ENCODE peak calls at places on chromosomes 5 and 9, in six cellular contexts. R, T, Q, N, Z and B are unnamed samples.
A peak's percentile ranks its signal among the peaks of the same experiment; 100 is the strongest.

GRCh38 chr5:180532268-180532667 is 38.1 kb downstream of the CNOT6 start:
- DNase-seq in R (no peak), T (no peak), Q (no peak), N (no peak), Z (no peak), B (no peak)

GRCh38 chr9:95077053-95077765 is 240.3 kb downstream of the FANCC start:
- DNase-seq in R (no peak), T (no peak), Q (no peak), N (no peak), Z (no peak), B (no peak)

GRCh38 chr5:65730910-65731309 is 8.9 kb downstream of the NLN start:
- DNase-seq in R (no peak), T (peak; percentile 55), Q (no peak), N (peak; percentile 46), Z (no peak), B (no peak)

GRCh38 chr5:140235776-140236558 is 61.0 kb downstream of the CYSTM1 start:
- DNase-seq in R (no peak), T (no peak), Q (no peak), N (no peak), Z (peak; percentile 31), B (no peak)

GRCh38 chr5:6745706-6746217 is 32.5 kb downstream of the TENT4A start:
- DNase-seq in R (no peak), T (no peak), Q (peak; percentile 32), N (peak; percentile 79), Z (peak; percentile 37), B (no peak)

GRCh38 chr9:90956026-90956810 is 154.6 kb downstream of the SYK start:
- DNase-seq in R (no peak), T (peak; percentile 74), Q (no peak), N (peak; percentile 73), Z (no peak), B (no peak)

GRCh38 chr5:71631070-71631469 is 43.9 kb downstream of the MCCC2 start:
- DNase-seq in R (no peak), T (no peak), Q (no peak), N (no peak), Z (no peak), B (no peak)

GRCh38 chr9:115531410-115532130 is 413.6 kb upstream of the TNC start:
- DNase-seq in R (no peak), T (peak; percentile 38), Q (peak; percentile 67), N (peak; percentile 90), Z (no peak), B (no peak)

GRCh38 chr5:178116406-178116885 is 3.1 kb downstream of the N4BP3 start:
- DNase-seq in R (peak; percentile 52), T (no peak), Q (no peak), N (no peak), Z (no peak), B (peak; percentile 47)

GRCh38 chr9:75228893-75229292 is 140.6 kb downstream of the OSTF1 start:
- DNase-seq in R (no peak), T (no peak), Q (no peak), N (no peak), Z (no peak), B (no peak)

GRCh38 chr5:88140396-88140862 is 128.2 kb downstream of the TMEM161B start:
- DNase-seq in R (no peak), T (no peak), Q (no peak), N (no peak), Z (peak; percentile 37), B (no peak)

GRCh38 chr5:138037907-138038633 is 5.2 kb upstream of the FAM13B start:
- DNase-seq in R (no peak), T (no peak), Q (no peak), N (no peak), Z (no peak), B (no peak)

GRCh38 chr5:61301345-61301744 is 30.7 kb upstream of the ZSWIM6 start:
- DNase-seq in R (no peak), T (peak; percentile 75), Q (peak; percentile 79), N (peak; percentile 88), Z (no peak), B (no peak)

GRCh38 chr9:101536351-101536750 is 2.7 kb downstream of the RNF20 start:
- DNase-seq in R (no peak), T (peak; percentile 12), Q (no peak), N (peak; percentile 48), Z (no peak), B (no peak)

GRCh38 chr9:123597926-123598556 is 242.0 kb downstream of the CRB2 start:
- DNase-seq in R (no peak), T (no peak), Q (no peak), N (no peak), Z (no peak), B (no peak)

GRCh38 chr9:7336356-7337075 is 463.1 kb downstream of the DMAC1 start:
- DNase-seq in R (no peak), T (no peak), Q (peak; percentile 47), N (peak; percentile 60), Z (no peak), B (no peak)

GRCh38 chr5:132313961-132314432 is 19.8 kb downstream of the SLC22A4 start:
- DNase-seq in R (no peak), T (no peak), Q (no peak), N (no peak), Z (no peak), B (no peak)

GRCh38 chr9:133968966-133969617 is 23.0 kb downstream of the VAV2 start:
- DNase-seq in R (no peak), T (no peak), Q (no peak), N (no peak), Z (no peak), B (no peak)

GRCh38 chr5:55897905-55898304 is 46.7 kb downstream of the IL31RA start:
- DNase-seq in R (no peak), T (peak; percentile 96), Q (peak; percentile 84), N (peak; percentile 62), Z (no peak), B (no peak)

GRCh38 chr5:129110742-129111141 is 16.2 kb downstream of the ISOC1 start:
- DNase-seq in R (no peak), T (no peak), Q (no peak), N (peak; percentile 25), Z (no peak), B (no peak)

GRCh38 chr9:108219664-108220063 is 636.1 kb downstream of the ACTL7B start:
- DNase-seq in R (no peak), T (peak; percentile 50), Q (no peak), N (no peak), Z (no peak), B (no peak)

GRCh38 chr5:65070026-65070425 is 301.3 kb downstream of the CWC27 start:
- DNase-seq in R (no peak), T (no peak), Q (no peak), N (no peak), Z (no peak), B (no peak)

GRCh38 chr5:79107020-79107796 is 4.4 kb upstream of the BHMT start:
- DNase-seq in R (no peak), T (no peak), Q (peak; percentile 6), N (peak; percentile 5), Z (no peak), B (no peak)

GRCh38 chr5:122585111-122585415 is 189.8 kb upstream of the SNX2 start:
- DNase-seq in R (no peak), T (no peak), Q (no peak), N (no peak), Z (no peak), B (no peak)

GRCh38 chr9:129236441-129237145 is 58.5 kb upstream of the IER5L start:
- DNase-seq in R (peak; percentile 15), T (no peak), Q (no peak), N (no peak), Z (no peak), B (no peak)

GRCh38 chr5:173530547-173530946 is 85.9 kb downstream of the BOD1 start:
- DNase-seq in R (no peak), T (no peak), Q (no peak), N (no peak), Z (no peak), B (no peak)